ENCODE peak calls at places on chromosomes 12 and 14, in five cellular contexts. A is hippocampal formation, U is GM18507, P is HS-27A, M is cardiac fibroblast. Q is an unnamed sample.

GRCh38 chr14:50828738-50829471 is 2.1 kb downstream of the NIN start:
- DNase-seq in A (no peak), U (no peak), P (no peak), M (no peak), Q (no peak)

GRCh38 chr12:106416273-106416672 is 58.7 kb downstream of the POLR3B start:
- DNase-seq in A (no peak), U (no peak), P (no peak), M (peak; percentile 46), Q (no peak)

GRCh38 chr12:120470150-120470817 is 736 bp upstream of the SRSF9 start:
- DNase-seq in A (no peak), U (no peak), P (no peak), M (peak; percentile 31), Q (no peak)

GRCh38 chr14:30443368-30444007 is 115.5 kb upstream of the G2E3 start:
- DNase-seq in A (peak; percentile 72), U (no peak), P (peak; percentile 23), M (peak; percentile 51), Q (no peak)

GRCh38 chr12:49051777-49052438 is 8.7 kb downstream of the KMT2D start:
- DNase-seq in A (no peak), U (no peak), P (no peak), M (no peak), Q (no peak)

GRCh38 chr12:51200156-51200555 is 17.7 kb downstream of the POU6F1 start:
- DNase-seq in A (no peak), U (no peak), P (no peak), M (no peak), Q (no peak)

GRCh38 chr12:64744422-64745258 is 14.6 kb downstream of the GNS start:
- DNase-seq in A (no peak), U (no peak), P (no peak), M (peak; percentile 46), Q (no peak)

GRCh38 chr14:66228267-66228970 is 257.8 kb upstream of the CCDC196 start:
- DNase-seq in A (no peak), U (no peak), P (no peak), M (peak; percentile 3), Q (no peak)

GRCh38 chr14:84857129-84857528 is 672.8 kb upstream of the FLRT2 start:
- DNase-seq in A (no peak), U (no peak), P (no peak), M (no peak), Q (no peak)

GRCh38 chr12:93572712-93573551 is 457 bp downstream of the SOCS2 start:
- DNase-seq in A (no peak), U (no peak), P (no peak), M (peak; percentile 34), Q (no peak)

GRCh38 chr12:40117818-40118217 is 11.9 kb upstream of the SLC2A13 start:
- DNase-seq in A (no peak), U (peak; percentile 37), P (no peak), M (no peak), Q (no peak)

GRCh38 chr12:55965941-55966407 is at the start of gene PMEL:
- DNase-seq in A (no peak), U (no peak), P (no peak), M (no peak), Q (no peak)

GRCh38 chr12:114744696-114745095 is 60.7 kb upstream of the TBX3 start:
- DNase-seq in A (no peak), U (no peak), P (no peak), M (no peak), Q (no peak)

GRCh38 chr14:90574640-90575131 is 177.9 kb downstream of the CALM1 start:
- DNase-seq in A (no peak), U (no peak), P (no peak), M (peak; percentile 25), Q (no peak)

GRCh38 chr12:24111591-24111990 is 162.1 kb upstream of the SOX5 start:
- DNase-seq in A (no peak), U (no peak), P (peak; percentile 19), M (peak; percentile 48), Q (no peak)

GRCh38 chr14:95173518-95173917 is 16.2 kb upstream of the DICER1 start:
- DNase-seq in A (no peak), U (no peak), P (no peak), M (no peak), Q (no peak)

GRCh38 chr12:29816869-29817730 is 33.4 kb upstream of the TMTC1 start:
- DNase-seq in A (no peak), U (no peak), P (no peak), M (no peak), Q (no peak)

GRCh38 chr12:26493656-26494055 is 298.3 kb downstream of the SSPN start:
- DNase-seq in A (no peak), U (no peak), P (no peak), M (no peak), Q (no peak)

GRCh38 chr12:20050166-20050565 is 318.2 kb upstream of the PDE3A start:
- DNase-seq in A (no peak), U (no peak), P (no peak), M (peak; percentile 69), Q (no peak)

GRCh38 chr14:83085725-83086124 is 1552.1 kb upstream of the SEL1L start:
- DNase-seq in A (no peak), U (no peak), P (no peak), M (no peak), Q (no peak)

GRCh38 chr14:21088687-21089086 is 9.8 kb downstream of the ZNF219 start:
- DNase-seq in A (no peak), U (no peak), P (no peak), M (no peak), Q (no peak)

GRCh38 chr12:20946732-20947131 is 136.2 kb downstream of the SLCO1B3 start:
- DNase-seq in A (no peak), U (no peak), P (peak; percentile 23), M (peak; percentile 1), Q (peak; percentile 15)

GRCh38 chr12:6604254-6605029 is 2.7 kb downstream of the CHD4 start:
- DNase-seq in A (no peak), U (no peak), P (no peak), M (peak; percentile 37), Q (no peak)

GRCh38 chr12:123741937-123742572 is 20.0 kb upstream of the DNAH10 start:
- DNase-seq in A (no peak), U (no peak), P (no peak), M (no peak), Q (no peak)